ENCODE peak calls at places on chromosome 17, in six cellular contexts. I, E, K, D, Q and T are unnamed samples.

GRCh38 chr17:72205357-72205756 is 84.5 kb downstream of the SOX9 start:
- DNase-seq in I (no peak), E (no peak), K (no peak), D (no peak), Q (no peak), T (no peak)

GRCh38 chr17:81190591-81190990 is 24.6 kb upstream of the AATK start:
- DNase-seq in I (no peak), E (no peak), K (no peak), D (no peak), Q (no peak), T (no peak)

GRCh38 chr17:43661699-43662431 is at the start of gene MEOX1:
- DNase-seq in I (no peak), E (peak), K (no peak), D (no peak), Q (peak), T (peak)

GRCh38 chr17:37701424-37702020 is 43.3 kb downstream of the HNF1B start:
- DNase-seq in I (no peak), E (no peak), K (no peak), D (no peak), Q (peak), T (peak)

GRCh38 chr17:64457156-64457555 is 8.2 kb downstream of the MILR1 start:
- DNase-seq in I (no peak), E (peak), K (no peak), D (no peak), Q (no peak), T (peak)

GRCh38 chr17:28552201-28552999 is at the start of gene UNC119:
- DNase-seq in I (peak), E (peak), K (peak), D (peak), Q (peak), T (peak)

GRCh38 chr17:79388556-79389295 is 222.1 kb downstream of the RBFOX3 start:
- DNase-seq in I (peak), E (peak), K (peak), D (no peak), Q (peak), T (peak)

GRCh38 chr17:22286337-22287041 is 594.2 kb downstream of the KCNJ18 start:
- DNase-seq in I (no peak), E (no peak), K (no peak), D (no peak), Q (no peak), T (no peak)

GRCh38 chr17:74870512-74870911 is 2.3 kb downstream of the FDXR start:
- DNase-seq in I (no peak), E (peak), K (no peak), D (no peak), Q (no peak), T (peak)

GRCh38 chr17:8066841-8067775 is 20.4 kb downstream of the ALOX12B start:
- DNase-seq in I (peak), E (no peak), K (no peak), D (no peak), Q (no peak), T (no peak)

GRCh38 chr17:21549107-21549687 is 143.1 kb upstream of the KCNJ18 start:
- DNase-seq in I (no peak), E (peak), K (no peak), D (no peak), Q (no peak), T (peak)

GRCh38 chr17:4043862-4044261 is 79.6 kb upstream of the ATP2A3 start:
- DNase-seq in I (no peak), E (no peak), K (no peak), D (no peak), Q (peak), T (no peak)

GRCh38 chr17:62822080-62822904 is 14.2 kb upstream of the MARCHF10 start:
- DNase-seq in I (no peak), E (no peak), K (no peak), D (no peak), Q (no peak), T (no peak)

GRCh38 chr17:45874148-45874547 is 20.2 kb upstream of the MAPT start:
- DNase-seq in I (no peak), E (no peak), K (no peak), D (no peak), Q (no peak), T (no peak)

GRCh38 chr17:72467841-72468653 is 347.2 kb downstream of the SOX9 start:
- DNase-seq in I (no peak), E (peak), K (no peak), D (no peak), Q (no peak), T (peak)

GRCh38 chr17:40018211-40019121 is 3.2 kb downstream of the CSF3 start:
- DNase-seq in I (no peak), E (peak), K (no peak), D (no peak), Q (no peak), T (peak)